ENCODE peak calls at places on chromosome 7, in six cellular contexts. A is mesenchymal stem cell, M is H1, O is IMR-90, V is mesendoderm, P is trophoblast cell. S is an unnamed sample.

GRCh38 chr7:129401228-129401967 is 32.8 kb upstream of the STRIP2 start:
- DNase-seq in P (peak), O (no peak), A (peak), V (peak), M (no peak), S (no peak)

GRCh38 chr7:53350241-53350640 is 314.8 kb downstream of the POM121L12 start:
- DNase-seq in M (peak), P (peak), A (peak), O (no peak), V (peak), S (peak)

GRCh38 chr7:98626393-98627061 is 9.4 kb downstream of the NPTX2 start:
- DNase-seq in O (no peak), M (no peak), A (no peak), P (no peak), V (peak), S (no peak)

GRCh38 chr7:131899271-131900030 is 343.0 kb upstream of the PODXL start:
- DNase-seq in M (no peak), O (no peak), V (no peak), P (no peak), A (no peak), S (no peak)

GRCh38 chr7:130667593-130668257 is 823 bp downstream of the COPG2 start:
- DNase-seq in P (peak), M (no peak), O (peak), A (peak), V (peak), S (no peak)

GRCh38 chr7:76393116-76394031 is 16.1 kb downstream of the SSC4D start:
- DNase-seq in A (peak), O (peak), P (peak), M (peak), V (peak), S (peak)

GRCh38 chr7:11604505-11604904 is 227.5 kb downstream of the THSD7A start:
- DNase-seq in V (peak), M (no peak), P (peak), A (no peak), O (no peak), S (no peak)

GRCh38 chr7:148753224-148753623 is 54.5 kb downstream of the CUL1 start:
- DNase-seq in M (no peak), A (no peak), V (no peak), O (peak), P (no peak), S (no peak)

GRCh38 chr7:129450295-129450694 is 16.1 kb downstream of the STRIP2 start:
- DNase-seq in O (no peak), P (no peak), V (no peak), M (no peak), A (no peak), S (no peak)

GRCh38 chr7:23712368-23713284 is 2.6 kb downstream of the STK31 start:
- DNase-seq in A (peak), O (peak), M (no peak), V (peak), P (peak), S (peak)

GRCh38 chr7:143129051-143129450 is 2.8 kb upstream of the PIP start:
- DNase-seq in P (no peak), O (no peak), A (no peak), M (no peak), V (no peak), S (no peak)

GRCh38 chr7:23477170-23477525 is 6.9 kb upstream of the IGF2BP3 start:
- DNase-seq in M (no peak), O (no peak), P (no peak), A (no peak), V (no peak), S (no peak)

GRCh38 chr7:134710854-134711624 is 64.4 kb downstream of the BPGM start:
- DNase-seq in O (peak), A (peak), M (no peak), P (peak), V (peak), S (no peak)

GRCh38 chr7:100965723-100966541 is 3.4 kb upstream of the MUC12 start:
- DNase-seq in M (peak), O (no peak), P (peak), V (peak), A (peak), S (peak)

GRCh38 chr7:30934225-30934624 is 22.6 kb downstream of the AQP1 start:
- DNase-seq in V (no peak), O (no peak), P (no peak), A (no peak), M (no peak), S (no peak)

GRCh38 chr7:49852619-49853462 is 79.4 kb downstream of the VWC2 start:
- DNase-seq in A (peak), O (peak), V (peak), M (peak), P (peak), S (peak)

GRCh38 chr7:80284848-80285247 is 150.2 kb downstream of the GNAI1 start:
- DNase-seq in V (no peak), A (peak), M (no peak), P (no peak), O (peak), S (no peak)

GRCh38 chr7:3892167-3892566 is 591.1 kb downstream of the SDK1 start:
- DNase-seq in M (no peak), O (peak), P (no peak), V (no peak), A (no peak), S (no peak)

GRCh38 chr7:2523941-2524807 is 4.6 kb downstream of the LFNG start:
- DNase-seq in M (no peak), O (peak), V (peak), P (peak), A (peak), S (peak)

GRCh38 chr7:101728888-101729883 is 88.2 kb upstream of the CUX1 start:
- DNase-seq in O (peak), V (no peak), P (peak), A (peak), M (no peak), S (no peak)

GRCh38 chr7:96708872-96709271 is 774 bp downstream of the SEM1 start:
- DNase-seq in V (peak), P (peak), O (no peak), M (no peak), A (no peak), S (no peak)

GRCh38 chr7:37990337-37990736 is 69.9 kb downstream of the EPDR1 start:
- DNase-seq in A (no peak), P (no peak), V (no peak), O (no peak), M (no peak), S (no peak)

GRCh38 chr7:121313220-121313792 is 15.5 kb upstream of the WNT16 start:
- DNase-seq in A (no peak), O (no peak), V (no peak), M (no peak), P (no peak), S (no peak)

DNA sequence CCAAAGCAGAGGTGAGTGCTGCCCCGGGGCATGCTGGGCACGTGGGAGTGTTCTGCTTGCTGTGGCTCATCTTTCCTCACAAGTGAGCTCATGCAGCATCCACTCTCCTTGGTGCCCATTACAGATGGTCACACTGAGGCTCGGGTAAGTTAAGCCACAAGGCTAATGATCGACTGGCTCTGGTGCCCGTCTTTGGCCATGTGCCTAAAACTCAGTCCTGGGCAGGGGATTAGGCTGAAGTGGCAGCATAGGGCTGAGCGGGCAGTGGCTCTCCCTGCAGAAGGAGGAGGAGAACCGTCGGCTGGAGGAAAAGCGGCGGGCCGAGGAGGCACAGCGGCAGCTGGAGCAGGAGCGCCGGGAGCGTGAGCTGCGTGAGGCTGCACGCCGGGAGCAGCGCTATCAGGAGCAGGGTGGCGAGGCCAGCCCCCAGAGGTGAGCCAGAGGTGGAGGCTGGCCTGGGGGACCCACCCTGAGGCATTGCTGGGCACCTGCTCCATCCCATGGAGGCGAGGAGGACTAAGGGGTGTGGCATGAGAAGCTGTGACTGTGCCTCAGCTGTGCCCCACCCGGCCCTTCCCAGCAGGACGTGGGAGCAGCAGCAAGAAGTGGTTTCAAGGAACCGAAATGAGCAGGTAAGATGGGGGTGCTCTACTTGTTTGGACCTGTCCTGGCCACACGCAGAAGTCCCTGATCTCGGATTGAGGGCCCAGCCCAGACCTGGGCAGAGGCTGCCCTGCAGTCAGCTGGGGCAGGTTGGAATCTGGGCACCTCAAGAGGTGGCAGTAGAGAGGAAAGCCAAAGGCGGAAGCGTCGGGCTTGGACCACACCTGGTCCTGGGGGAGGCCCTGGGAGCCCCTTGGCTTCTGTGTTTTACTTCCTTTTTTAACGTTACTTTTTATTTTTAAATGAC is 7.3 kb downstream of the PGAM2 start:
- DNase-seq in M (no peak), O (no peak), V (no peak), P (no peak), A (no peak), S (no peak)
- H3K4me3 ChIP-seq in M (no peak), O (no peak), V (no peak), P (no peak), A (no peak), S (no peak)

DNA sequence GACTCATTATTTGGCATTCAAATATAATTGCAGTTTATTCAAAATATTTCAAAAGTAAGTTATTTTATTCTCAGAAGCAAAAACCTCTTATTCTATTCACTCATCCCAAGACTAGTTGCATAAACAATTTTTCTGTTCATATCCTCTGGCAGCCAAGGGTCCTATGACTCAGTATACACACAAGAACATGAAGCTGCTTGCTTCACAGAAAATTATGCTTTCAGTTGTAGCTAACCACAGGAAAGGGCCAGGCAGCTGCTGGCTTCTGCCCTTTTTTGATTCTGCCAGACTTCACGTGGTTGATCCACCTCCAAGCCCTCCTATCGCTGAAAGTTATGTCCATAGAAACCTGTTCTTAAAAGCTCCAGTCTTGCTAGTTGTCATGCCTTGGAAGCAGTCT is 108.8 kb downstream of the ABCA13 start:
- DNase-seq in A (peak), M (no peak), V (no peak), O (peak), P (no peak), S (no peak)
- H3K9ac ChIP-seq in A (peak), M (no peak), V (no peak), O (no peak), P (no peak), S (no peak)

DNA sequence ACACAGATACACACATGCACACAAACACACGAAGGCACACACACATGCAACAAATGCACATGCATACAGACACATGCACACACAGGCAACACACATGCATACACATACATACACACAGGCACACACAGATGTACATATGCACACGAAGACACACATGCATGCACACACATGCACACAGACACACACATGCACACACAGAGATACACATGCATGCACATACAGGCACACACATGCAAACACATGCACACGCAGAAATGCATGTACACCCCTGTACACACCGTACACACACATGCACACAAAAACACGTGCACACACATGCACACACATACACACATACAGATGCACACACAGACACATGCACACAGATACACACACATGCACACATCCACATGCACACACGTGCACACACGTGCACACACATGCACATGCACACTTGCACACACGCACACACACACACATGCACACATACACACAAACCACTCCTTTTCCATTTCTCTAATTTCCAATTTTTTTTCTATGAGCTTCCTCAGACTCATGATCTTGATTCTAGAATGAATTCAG is 63.3 kb upstream of the CCZ1B start:
- DNase-seq in V (no peak), M (no peak), A (no peak), O (no peak), P (no peak), S (no peak)
- H4K8ac ChIP-seq in V (no peak), M (no peak), A (no peak), O (no peak), P (no peak), S (no peak)

GRCh38 chr7:28157311-28157710 is 23.3 kb downstream of the JAZF1 start:
- DNase-seq in A (no peak), O (no peak), V (no peak), P (no peak), M (no peak), S (no peak)

GRCh38 chr7:28155964-28156363 is 24.6 kb downstream of the JAZF1 start:
- DNase-seq in V (no peak), A (peak), O (peak), M (no peak), P (no peak), S (no peak)

GRCh38 chr7:28152594-28152993 is 28.0 kb downstream of the JAZF1 start:
- DNase-seq in M (no peak), O (no peak), P (no peak), V (no peak), A (no peak), S (no peak)

GRCh38 chr7:28156401-28156800 is 24.2 kb downstream of the JAZF1 start:
- DNase-seq in V (no peak), M (no peak), P (no peak), A (no peak), O (no peak), S (no peak)

DNA sequence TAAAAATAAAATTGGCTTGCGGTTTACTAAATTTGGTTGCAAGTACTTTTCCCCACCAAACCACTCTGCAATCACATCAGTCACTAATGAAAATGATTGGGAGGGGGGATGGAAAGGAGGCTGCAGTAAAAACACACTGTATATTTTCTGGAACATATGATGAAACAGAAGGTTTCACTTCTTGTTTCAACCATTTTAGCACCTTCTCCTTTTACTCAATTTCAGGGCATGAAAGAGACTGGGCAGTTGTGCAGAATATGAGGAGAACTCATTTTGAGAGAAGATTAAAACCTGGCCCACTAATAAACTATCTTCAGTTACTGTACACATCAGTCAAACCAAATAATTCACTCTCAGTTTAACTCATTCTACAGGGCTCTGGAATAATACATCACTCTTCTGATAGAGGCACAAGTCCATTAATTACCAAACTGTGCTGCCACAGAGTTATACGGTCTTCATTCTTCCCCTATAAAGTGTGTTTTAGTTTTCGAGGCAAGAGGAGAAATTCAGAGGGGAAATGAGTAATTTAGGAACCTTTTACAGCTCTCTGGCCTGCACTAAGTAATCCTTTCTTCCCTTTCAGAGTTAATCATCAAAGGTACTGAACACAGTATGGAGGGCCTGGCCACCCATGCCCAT is 25.5 kb downstream of the JAZF1 start:
- DNase-seq in P (no peak), M (no peak), V (no peak), A (no peak), O (no peak), S (no peak)
- H3K4me3 ChIP-seq in P (no peak), M (no peak), V (no peak), A (peak), O (no peak), S (no peak)

DNA sequence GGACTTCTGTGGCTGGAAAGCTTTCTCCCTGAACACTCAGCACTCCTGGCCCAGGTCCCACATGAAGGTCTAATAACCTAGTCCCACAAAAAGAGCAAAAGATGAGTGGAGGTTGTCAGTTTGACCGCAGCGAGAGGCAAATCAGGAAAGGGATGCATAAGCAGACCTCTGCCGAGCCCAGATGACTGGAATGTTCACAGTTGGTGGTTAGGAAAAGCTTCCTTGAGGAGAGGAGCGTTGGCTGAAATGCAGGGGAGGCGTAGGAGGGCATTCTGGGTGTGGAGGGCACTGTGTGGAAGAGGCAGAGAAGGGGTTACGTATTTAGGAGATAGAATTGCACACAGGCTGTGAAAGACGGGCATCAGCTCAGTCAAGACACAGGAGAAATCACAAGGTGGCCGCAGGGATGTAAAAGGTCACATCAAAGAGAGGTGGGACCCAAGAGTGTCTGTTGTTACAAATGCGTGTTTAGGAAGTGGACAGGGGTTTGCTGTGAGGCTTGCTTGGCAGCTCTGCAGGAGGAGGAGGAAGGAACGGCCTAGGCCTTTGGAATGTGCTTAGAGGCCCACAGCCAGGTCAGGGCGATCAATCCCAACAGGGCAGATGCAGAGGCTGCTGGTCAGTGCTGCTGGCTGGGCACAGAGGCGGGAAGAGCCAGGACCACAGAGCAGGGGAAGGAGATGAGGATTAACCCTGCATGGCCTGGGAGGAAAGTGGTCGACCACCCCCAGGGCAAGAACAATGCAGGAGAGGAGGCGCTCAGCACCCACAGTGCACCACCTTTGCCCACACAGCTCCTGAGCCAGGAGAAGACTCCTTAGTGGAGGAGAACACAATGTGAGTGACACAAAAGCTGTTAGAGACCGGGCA is 133.5 kb downstream of the VIPR2 start:
- DNase-seq in V (no peak), A (no peak), P (no peak), O (no peak), M (no peak), S (no peak)
- H3K9ac ChIP-seq in V (no peak), A (no peak), P (no peak), O (no peak), M (no peak), S (no peak)

GRCh38 chr7:87152112-87152896 is at the start of gene DMTF1:
- DNase-seq in A (peak), V (peak), P (peak), O (peak), M (peak), S (peak)
- H4K8ac ChIP-seq in A (peak), V (peak), P (peak), O (peak), M (peak), S (peak)

DNA sequence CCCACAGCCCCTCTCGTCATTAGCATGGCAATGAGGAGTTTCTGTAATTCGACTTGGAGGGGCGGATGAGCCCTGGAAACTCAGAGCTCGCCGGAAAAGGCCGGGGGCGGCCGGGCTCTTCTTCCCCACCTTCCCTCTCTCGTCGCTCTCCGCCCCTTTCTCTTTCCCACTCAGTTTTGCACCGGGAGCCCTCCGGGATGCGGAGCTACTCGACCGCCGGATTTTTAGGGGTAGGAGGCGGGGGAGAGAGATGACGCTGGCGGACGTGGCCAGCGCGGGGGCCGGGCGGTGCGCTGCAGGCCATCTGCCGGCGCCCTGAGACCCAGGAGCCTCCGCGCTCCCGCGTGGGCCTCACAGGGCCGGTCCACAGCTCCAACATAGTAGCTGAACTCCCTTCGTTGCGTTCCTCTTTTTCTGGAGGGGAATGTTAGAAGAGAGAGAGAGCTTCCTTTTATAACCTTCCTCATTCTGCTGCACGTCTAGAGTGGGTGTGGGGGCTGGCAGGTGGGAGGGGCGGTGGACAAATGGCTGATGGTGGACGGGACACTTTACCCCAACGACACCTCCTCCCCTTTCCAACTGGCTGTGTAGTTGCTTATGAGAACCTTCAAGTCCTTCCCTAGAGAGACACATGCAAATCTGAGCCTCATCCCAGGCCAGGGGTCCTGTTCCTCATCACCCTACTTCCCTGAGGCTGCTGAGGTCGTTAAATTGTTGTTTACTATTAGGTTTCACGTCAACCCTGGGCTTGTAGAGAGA is 1.1 kb upstream of the HOXA1 start:
- DNase-seq in M (no peak), V (no peak), P (peak), A (peak), O (peak), S (peak)
- H3K4me3 ChIP-seq in M (peak), V (peak), P (peak), A (peak), O (peak), S (no peak)

S was measured in neuronal stem cell.